ENCODE peak calls at places on chromosomes 1 and 21, in five cellular contexts. H, N, A, C and Z are unnamed samples.

GRCh38 chr1:88276158-88276557 is 407.9 kb upstream of the PKN2 start:
- DNase-seq in A (no peak), N (no peak), C (no peak), H (no peak), Z (no peak)

GRCh38 chr1:111733996-111734369 is 5.2 kb downstream of the INKA2 start:
- DNase-seq in A (no peak), N (no peak), C (no peak), H (no peak), Z (no peak)

GRCh38 chr1:32413507-32414185 is 19.4 kb upstream of the BSDC1 start:
- DNase-seq in N (peak; percentile 74), H (peak; percentile 79), A (peak; percentile 76), C (peak; percentile 67), Z (peak; percentile 68)

GRCh38 chr21:31873275-31873695 is 465 bp downstream of the HUNK start:
- DNase-seq in N (no peak), A (no peak), C (no peak), H (peak; percentile 66), Z (no peak)

GRCh38 chr1:2091611-2092604 is 41.7 kb downstream of the PRKCZ start:
- DNase-seq in H (peak; percentile 74), C (peak; percentile 43), N (no peak), A (no peak), Z (no peak)

GRCh38 chr1:30518696-30519095 is 204.7 kb downstream of the MATN1 start:
- DNase-seq in A (no peak), H (no peak), C (no peak), N (no peak), Z (no peak)

GRCh38 chr1:193103759-193104495 is 1.3 kb downstream of the GLRX2 start:
- DNase-seq in N (no peak), C (no peak), A (no peak), H (no peak), Z (no peak)

GRCh38 chr1:94092210-94092613 is 28.7 kb downstream of the ABCA4 start:
- DNase-seq in N (peak; percentile 60), H (no peak), A (peak; percentile 31), C (peak; percentile 68), Z (no peak)

GRCh38 chr1:226424228-226425003 is 16.5 kb upstream of the PARP1 start:
- DNase-seq in N (no peak), C (peak; percentile 20), H (peak; percentile 56), A (no peak), Z (no peak)

GRCh38 chr1:199762567-199762966 is 264.9 kb upstream of the NR5A2 start:
- DNase-seq in H (no peak), C (no peak), A (no peak), N (no peak), Z (no peak)

GRCh38 chr1:199758626-199759255 is 268.8 kb upstream of the NR5A2 start:
- DNase-seq in A (no peak), C (no peak), H (no peak), N (no peak), Z (no peak)

GRCh38 chr1:199753513-199753912 is 274.0 kb upstream of the NR5A2 start:
- DNase-seq in N (no peak), H (no peak), C (no peak), A (no peak), Z (no peak)

GRCh38 chr1:199759268-199759724 is 268.2 kb upstream of the NR5A2 start:
- DNase-seq in H (no peak), N (no peak), C (no peak), A (no peak), Z (no peak)
- H3K36me3 ChIP-seq in H (no peaks in the 10 kb centered on the region), N (no peaks in the 10 kb centered on the region), C (no peaks in the 10 kb centered on the region), A (no peaks in the 10 kb centered on the region), Z (no peaks in the 10 kb centered on the region)

GRCh38 chr1:19042675-19043578 is 86.5 kb upstream of the IFFO2 start:
- DNase-seq in N (peak; percentile 42), H (no peak), C (no peak), A (no peak), Z (no peak)
- H3K4me1 ChIP-seq in N (no peaks in the 10 kb centered on the region), H (peaks cover 3% of the 10 kb centered on the region), C (no peaks in the 10 kb centered on the region), A (no peaks in the 10 kb centered on the region), Z (no peaks in the 10 kb centered on the region)

GRCh38 chr1:155954645-155955044 is 13.2 kb downstream of the RXFP4 start:
- DNase-seq in A (no peak), H (no peak), C (no peak), N (no peak), Z (no peak)
- H3K36me3 ChIP-seq in A (peaks cover 73% of the 10 kb centered on the region), H (peaks cover 9% of the 10 kb centered on the region), C (peaks cover 72% of the 10 kb centered on the region), N (peaks cover 99% of the 10 kb centered on the region), Z (peaks cover 84% of the 10 kb centered on the region)

DNA sequence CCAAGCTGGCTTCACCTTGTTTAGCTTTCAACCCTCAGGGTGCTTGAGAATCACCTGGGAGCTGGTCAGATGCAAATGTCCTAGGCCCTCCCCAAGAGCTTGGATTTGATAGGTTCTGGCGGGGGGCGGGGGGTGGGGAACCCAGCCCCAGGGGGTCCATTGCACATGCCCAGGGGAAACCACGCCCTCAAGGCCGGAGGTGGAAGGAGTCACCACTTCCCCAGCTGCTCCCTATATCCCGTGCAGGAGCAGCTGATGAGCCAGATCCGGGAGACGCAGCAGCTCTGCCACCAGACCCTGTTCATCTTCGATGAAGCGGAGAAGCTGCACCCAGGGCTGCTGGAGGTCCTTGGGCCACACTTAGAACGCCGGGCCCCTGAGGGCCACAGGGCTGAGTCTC is 5.8 kb downstream of the TOR3A start:
- DNase-seq in H (peak; percentile 24), N (no peak), C (no peak), A (no peak), Z (no peak)
- H3K4me1 ChIP-seq in H (peaks cover 5% of the 10 kb centered on the region), N (no peaks in the 10 kb centered on the region), C (peaks cover 9% of the 10 kb centered on the region), A (peaks cover 20% of the 10 kb centered on the region), Z (peaks cover 3% of the 10 kb centered on the region)

GRCh38 chr1:10278880-10279279 is 68.5 kb downstream of the KIF1B start:
- DNase-seq in A (no peak), H (no peak), N (no peak), C (no peak), Z (no peak)

GRCh38 chr1:10287023-10287645 is 76.8 kb downstream of the KIF1B start:
- DNase-seq in A (no peak), N (no peak), C (no peak), H (no peak), Z (no peak)

GRCh38 chr1:10280442-10281350 is 70.3 kb downstream of the KIF1B start:
- DNase-seq in C (no peak), N (no peak), A (no peak), H (no peak), Z (no peak)

GRCh38 chr1:10286244-10286643 is 75.9 kb downstream of the KIF1B start:
- DNase-seq in C (no peak), N (peak; percentile 78), H (no peak), A (no peak), Z (no peak)

DNA sequence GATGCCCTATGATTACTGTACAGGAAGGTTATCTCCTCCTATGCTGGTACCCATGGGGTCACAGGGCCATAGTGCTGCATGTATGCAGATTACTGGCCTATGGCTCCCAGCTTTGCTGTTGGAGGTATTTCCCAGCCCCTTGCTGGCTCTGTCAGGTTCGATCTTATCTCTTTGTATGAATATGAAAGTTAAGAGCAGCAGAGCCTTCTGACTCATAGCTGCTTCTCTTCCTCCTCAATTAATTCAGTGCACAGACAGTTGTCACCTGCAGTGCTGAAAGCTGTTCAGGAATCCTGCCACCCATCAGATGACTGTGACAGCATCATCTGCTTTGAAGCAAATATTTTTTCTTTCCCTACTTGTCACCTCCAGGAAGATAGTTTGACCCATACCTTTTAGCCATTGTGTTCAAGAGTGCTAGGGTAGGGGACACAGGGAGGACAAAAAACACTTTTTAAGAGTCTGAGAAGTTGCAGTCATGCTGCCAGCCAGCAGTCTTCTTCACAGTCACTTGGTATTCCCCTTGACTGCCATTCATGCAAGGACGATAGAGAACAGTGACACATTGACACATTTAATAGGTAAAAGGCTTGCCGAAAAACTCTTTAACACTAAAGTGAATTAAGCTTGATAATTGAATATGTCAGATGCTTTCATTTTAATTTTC is 73.1 kb downstream of the KIF1B start:
- DNase-seq in A (no peak), H (no peak), C (no peak), N (no peak), Z (no peak)
- H3K36me3 ChIP-seq in A (peaks cover 23% of the 10 kb centered on the region), H (peaks cover 4% of the 10 kb centered on the region), C (peaks cover 4% of the 10 kb centered on the region), N (peaks cover 66% of the 10 kb centered on the region), Z (peaks cover 3% of the 10 kb centered on the region)

GRCh38 chr1:11790101-11790879 is 15.5 kb downstream of the MTHFR start:
- DNase-seq in N (no peak), A (no peak), H (peak; percentile 1), C (no peak), Z (no peak)

GRCh38 chr1:11787804-11788436 is 17.8 kb downstream of the MTHFR start:
- DNase-seq in N (no peak), H (peak; percentile 1), C (no peak), A (no peak), Z (no peak)

GRCh38 chr1:11790880-11791715 is 14.7 kb downstream of the MTHFR start:
- DNase-seq in C (no peak), A (peak; percentile 96), N (peak; percentile 97), H (peak; percentile 1), Z (no peak)

GRCh38 chr1:11788549-11789053 is 17.2 kb downstream of the MTHFR start:
- DNase-seq in N (no peak), H (peak; percentile 1), C (no peak), A (no peak), Z (no peak)

DNA sequence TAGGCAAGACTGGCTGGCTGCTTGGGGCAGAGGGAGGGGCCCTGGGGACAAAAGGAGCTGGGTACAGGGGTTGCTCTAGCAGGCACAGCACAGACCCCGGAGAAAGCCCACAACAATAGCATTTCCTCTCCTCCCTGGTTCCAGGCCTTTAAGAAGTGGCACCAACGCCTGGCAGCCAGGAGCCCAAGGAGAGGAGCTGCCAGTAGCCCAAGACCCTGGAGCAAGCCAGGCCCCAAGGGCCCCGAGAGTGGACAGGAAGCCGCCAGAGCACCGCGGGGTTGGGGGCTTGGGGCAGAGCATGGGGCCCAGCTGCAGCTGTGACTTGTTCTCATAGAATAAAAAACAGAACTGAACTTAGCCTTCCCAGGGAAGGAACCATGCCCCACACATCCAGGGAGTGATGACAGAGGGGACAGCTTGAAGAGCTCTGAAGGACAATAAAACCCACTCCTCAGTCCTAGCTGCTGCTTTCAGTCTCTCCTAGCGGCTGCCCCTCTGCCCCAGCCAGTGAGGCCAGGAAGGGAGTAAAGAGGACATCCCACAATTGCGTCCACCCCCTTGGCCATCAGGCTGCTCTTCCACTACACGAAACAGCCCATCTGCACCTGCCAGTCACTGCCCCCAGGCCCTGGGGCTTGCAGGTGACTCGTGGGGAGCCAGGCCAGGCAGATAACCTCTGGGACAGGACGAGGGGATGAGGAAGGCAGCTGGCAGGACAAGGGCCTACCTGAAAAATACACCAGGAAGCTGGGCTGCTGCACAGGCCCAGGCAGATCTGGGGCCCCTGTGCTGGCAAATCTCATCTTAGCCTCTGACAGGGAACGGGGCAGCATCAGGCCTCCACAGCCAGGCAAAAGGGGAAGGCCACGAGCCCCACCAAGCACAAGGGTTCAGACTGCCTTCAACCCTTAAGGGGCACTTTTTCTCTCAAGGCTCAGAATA is 16.4 kb downstream of the MTHFR start:
- DNase-seq in C (no peak), N (no peak), A (no peak), H (peak; percentile 1), Z (no peak)
- H3K4me1 ChIP-seq in C (peaks cover 18% of the 10 kb centered on the region), N (no peaks in the 10 kb centered on the region), A (peaks cover 47% of the 10 kb centered on the region), H (peaks cover 15% of the 10 kb centered on the region), Z (peaks cover 9% of the 10 kb centered on the region)